ENCODE peak calls at places on chromosomes 6 and 20, in six cellular contexts. L is substantia nigra; K is activated CD8-positive, alpha-beta memory T cell treated with anti-CD3 and anti-CD28 coated beads for 1 hour; D is GM23248; X is stimulated activated CD4-positive, alpha-beta T cell treated with anti-CD3 and anti-CD28 coated beads, Interleukin-2, amount 100 ng/mL, for 48 hours; V is left ventricle myocardium superior. M is an unnamed sample.

GRCh38 chr20:9912858-9913434 is 74.1 kb upstream of the PAK5 start:
- DNase-seq in L (peak), K (peak), D (peak), X (peak), V (no peak), M (peak)

GRCh38 chr6:112203577-112204349 is 50.6 kb downstream of the LAMA4 start:
- DNase-seq in L (no peak), K (no peak), D (peak), X (no peak), V (no peak), M (peak)

GRCh38 chr6:10146723-10147451 is 268.0 kb downstream of the TFAP2A start:
- DNase-seq in L (peak), K (no peak), D (peak), X (no peak), V (no peak), M (peak)

GRCh38 chr6:28777147-28777461 is 146.7 kb downstream of the TRIM27 start:
- DNase-seq in L (no peak), K (no peak), D (no peak), X (no peak), V (no peak), M (no peak)

GRCh38 chr20:42274977-42275376 is 656.8 kb upstream of the CHD6 start:
- DNase-seq in L (no peak), K (no peak), D (no peak), X (no peak), V (no peak), M (no peak)

GRCh38 chr6:83432626-83433025 is 1.8 kb upstream of the ME1 start:
- DNase-seq in L (no peak), K (no peak), D (no peak), X (no peak), V (no peak), M (no peak)

GRCh38 chr20:40688129-40689099 is 622 bp downstream of the MAFB start:
- DNase-seq in L (no peak), K (no peak), D (peak), X (no peak), V (no peak), M (no peak)

GRCh38 chr6:39887692-39888450 is 46.4 kb downstream of the MOCS1 start:
- DNase-seq in L (peak), K (no peak), D (peak), X (no peak), V (peak), M (no peak)

GRCh38 chr6:45576648-45577624 is 199.2 kb upstream of the SUPT3H start:
- DNase-seq in L (no peak), K (no peak), D (no peak), X (no peak), V (peak), M (no peak)

GRCh38 chr6:154933181-154933827 is 61.8 kb upstream of the TIAM2 start:
- DNase-seq in L (no peak), K (no peak), D (no peak), X (no peak), V (no peak), M (no peak)

GRCh38 chr20:62860924-62861691 is 514 bp downstream of the TCFL5 start:
- DNase-seq in L (no peak), K (peak), D (peak), X (peak), V (peak), M (no peak)

GRCh38 chr6:167579786-167580370 is 246.8 kb upstream of the AFDN start:
- DNase-seq in L (no peak), K (no peak), D (no peak), X (no peak), V (no peak), M (no peak)

GRCh38 chr6:118551063-118551672 is 3.1 kb downstream of the PLN start:
- DNase-seq in L (no peak), K (no peak), D (peak), X (no peak), V (no peak), M (peak)

GRCh38 chr6:6665505-6665904 is 77.0 kb downstream of the LY86 start:
- DNase-seq in L (no peak), K (no peak), D (no peak), X (no peak), V (no peak), M (no peak)

GRCh38 chr20:45985573-45985972 is 13.6 kb upstream of the ZNF335 start:
- DNase-seq in L (no peak), K (no peak), D (peak), X (no peak), V (no peak), M (no peak)

GRCh38 chr6:99093781-99094180 is 146.0 kb upstream of the FBXL4 start:
- DNase-seq in L (no peak), K (no peak), D (no peak), X (no peak), V (no peak), M (peak)

GRCh38 chr6:63269470-63269869 is 50.3 kb downstream of the LGSN start:
- DNase-seq in L (no peak), K (no peak), D (no peak), X (no peak), V (no peak), M (peak)

GRCh38 chr6:81844686-81845085 is 92.2 kb upstream of the TENT5A start:
- DNase-seq in L (no peak), K (no peak), D (peak), X (no peak), V (no peak), M (no peak)

GRCh38 chr6:169097336-169098052 is 156.2 kb downstream of the THBS2 start:
- DNase-seq in L (no peak), K (no peak), D (peak), X (no peak), V (no peak), M (no peak)

GRCh38 chr20:20685635-20686034 is 26.8 kb downstream of the RALGAPA2 start:
- DNase-seq in L (no peak), K (no peak), D (no peak), X (no peak), V (no peak), M (no peak)

GRCh38 chr6:157693867-157694266 is 129.2 kb upstream of the SNX9 start:
- DNase-seq in L (no peak), K (no peak), D (no peak), X (no peak), V (peak), M (no peak)

GRCh38 chr6:18386302-18386976 is 711 bp upstream of the RNF144B start:
- DNase-seq in L (peak), K (no peak), D (no peak), X (no peak), V (no peak), M (no peak)

GRCh38 chr20:23782366-23782983 is 31.7 kb upstream of the CST1 start:
- DNase-seq in L (no peak), K (no peak), D (peak), X (peak), V (no peak), M (peak)

GRCh38 chr20:60037120-60037499 is 78.9 kb downstream of the CDH26 start:
- DNase-seq in L (no peak), K (no peak), D (peak), X (no peak), V (no peak), M (no peak)

GRCh38 chr20:1389703-1390385 is 3.0 kb downstream of the FKBP1A start:
- DNase-seq in L (no peak), K (no peak), D (peak), X (no peak), V (no peak), M (no peak)

GRCh38 chr6:147149826-147150225 is 54.4 kb upstream of the STXBP5 start:
- DNase-seq in L (no peak), K (no peak), D (no peak), X (no peak), V (no peak), M (no peak)

GRCh38 chr20:63858393-63859165 is 2.7 kb upstream of the ABHD16B start:
- DNase-seq in L (no peak), K (no peak), D (peak), X (no peak), V (peak), M (no peak)

GRCh38 chr6:5511924-5512323 is 250.6 kb downstream of the FARS2 start:
- DNase-seq in L (no peak), K (no peak), D (peak), X (no peak), V (no peak), M (no peak)

GRCh38 chr6:167467282-167467681 is 142.4 kb downstream of the TTLL2 start:
- DNase-seq in L (no peak), K (no peak), D (no peak), X (no peak), V (no peak), M (no peak)

GRCh38 chr6:156774872-156775405 is 2.2 kb upstream of the ARID1B start:
- DNase-seq in L (no peak), K (no peak), D (peak), X (no peak), V (no peak), M (no peak)

GRCh38 chr20:11882651-11883050 is 35.0 kb upstream of the BTBD3 start:
- DNase-seq in L (no peak), K (no peak), D (peak), X (no peak), V (no peak), M (no peak)

GRCh38 chr20:16485406-16485805 is 87.8 kb downstream of the KIF16B start:
- DNase-seq in L (no peak), K (no peak), D (no peak), X (no peak), V (no peak), M (no peak)

GRCh38 chr20:37257993-37258392 is 3.6 kb downstream of the GHRH start:
- DNase-seq in L (no peak), K (no peak), D (no peak), X (no peak), V (no peak), M (no peak)

M was measured in MM.1S.